ENCODE peak calls at places on chromosomes 13 and 19, in ten cellular contexts. One of them, this sample, is unnamed. For H3K36me3, the result is how much of the 10 kb centered on the place peaks cover.

GRCh38 chr19:35462476-35462953 is 14.5 kb downstream of the FFAR2 start:
- DNase-seq in body of pancreas: peak
- DNase-seq in Peyer's patch: no peak
- DNase-seq in astrocyte: no peak
- DNase-seq in brain microvascular endothelial cell: no peak
- DNase-seq in neural progenitor cell: no peak
- DNase-seq in colonic mucosa: peak
- DNase-seq in GM23338: no peak
- DNase-seq in bronchial epithelial cell: no peak
- DNase-seq in right atrium auricular region: no peak
- DNase-seq in this sample: no peak

GRCh38 chr13:64688893-64689677 is 2541.1 kb downstream of the PCDH9 start:
- DNase-seq in body of pancreas: no peak
- DNase-seq in Peyer's patch: no peak
- DNase-seq in astrocyte: peak
- DNase-seq in brain microvascular endothelial cell: peak
- DNase-seq in neural progenitor cell: no peak
- DNase-seq in colonic mucosa: no peak
- DNase-seq in GM23338: no peak
- DNase-seq in bronchial epithelial cell: peak
- DNase-seq in right atrium auricular region: no peak
- DNase-seq in this sample: peak

GRCh38 chr19:10918359-10918758 is 10.1 kb downstream of the YIPF2 start:
- DNase-seq in body of pancreas: no peak
- DNase-seq in Peyer's patch: no peak
- DNase-seq in astrocyte: no peak
- DNase-seq in brain microvascular endothelial cell: no peak
- DNase-seq in neural progenitor cell: no peak
- DNase-seq in colonic mucosa: no peak
- DNase-seq in GM23338: no peak
- DNase-seq in bronchial epithelial cell: no peak
- DNase-seq in right atrium auricular region: no peak
- DNase-seq in this sample: no peak

GRCh38 chr19:2542341-2543069 is 66.6 kb downstream of the GADD45B start:
- DNase-seq in body of pancreas: peak
- DNase-seq in Peyer's patch: peak
- DNase-seq in astrocyte: peak
- DNase-seq in brain microvascular endothelial cell: peak
- DNase-seq in neural progenitor cell: no peak
- DNase-seq in colonic mucosa: no peak
- DNase-seq in GM23338: peak
- DNase-seq in bronchial epithelial cell: no peak
- DNase-seq in right atrium auricular region: no peak
- DNase-seq in this sample: no peak

GRCh38 chr19:57903298-57904174 is 12.9 kb downstream of the ZNF417 start:
- DNase-seq in body of pancreas: no peak
- DNase-seq in Peyer's patch: peak
- DNase-seq in astrocyte: peak
- DNase-seq in brain microvascular endothelial cell: no peak
- DNase-seq in neural progenitor cell: peak
- DNase-seq in colonic mucosa: no peak
- DNase-seq in GM23338: peak
- DNase-seq in bronchial epithelial cell: peak
- DNase-seq in right atrium auricular region: no peak
- DNase-seq in this sample: no peak

GRCh38 chr13:88857256-88857655 is 1186.1 kb downstream of the SLITRK5 start:
- DNase-seq in body of pancreas: no peak
- DNase-seq in Peyer's patch: no peak
- DNase-seq in astrocyte: no peak
- DNase-seq in brain microvascular endothelial cell: no peak
- DNase-seq in neural progenitor cell: no peak
- DNase-seq in colonic mucosa: no peak
- DNase-seq in GM23338: no peak
- DNase-seq in bronchial epithelial cell: peak
- DNase-seq in right atrium auricular region: no peak
- DNase-seq in this sample: no peak

GRCh38 chr13:114015608-114016295 is 41.9 kb upstream of the C13orf46 start:
- DNase-seq in body of pancreas: peak
- DNase-seq in Peyer's patch: no peak
- DNase-seq in astrocyte: no peak
- DNase-seq in brain microvascular endothelial cell: no peak
- DNase-seq in neural progenitor cell: no peak
- DNase-seq in colonic mucosa: peak
- DNase-seq in GM23338: no peak
- DNase-seq in bronchial epithelial cell: peak
- DNase-seq in right atrium auricular region: no peak
- DNase-seq in this sample: peak

GRCh38 chr19:46739290-46739771 is 6.5 kb upstream of the FKRP start:
- DNase-seq in body of pancreas: peak
- DNase-seq in Peyer's patch: peak
- DNase-seq in astrocyte: no peak
- DNase-seq in brain microvascular endothelial cell: no peak
- DNase-seq in neural progenitor cell: no peak
- DNase-seq in colonic mucosa: no peak
- DNase-seq in GM23338: no peak
- DNase-seq in bronchial epithelial cell: no peak
- DNase-seq in right atrium auricular region: peak
- DNase-seq in this sample: no peak

GRCh38 chr13:106277483-106278154 is 257.8 kb downstream of the EFNB2 start:
- DNase-seq in body of pancreas: no peak
- DNase-seq in Peyer's patch: no peak
- DNase-seq in astrocyte: no peak
- DNase-seq in brain microvascular endothelial cell: no peak
- DNase-seq in neural progenitor cell: peak
- DNase-seq in colonic mucosa: no peak
- DNase-seq in GM23338: no peak
- DNase-seq in bronchial epithelial cell: no peak
- DNase-seq in right atrium auricular region: no peak
- DNase-seq in this sample: no peak

GRCh38 chr13:50693755-50694154 is 149.7 kb downstream of the DLEU7 start:
- DNase-seq in body of pancreas: peak
- DNase-seq in Peyer's patch: no peak
- DNase-seq in astrocyte: peak
- DNase-seq in brain microvascular endothelial cell: peak
- DNase-seq in neural progenitor cell: peak
- DNase-seq in colonic mucosa: no peak
- DNase-seq in GM23338: peak
- DNase-seq in bronchial epithelial cell: no peak
- DNase-seq in right atrium auricular region: peak
- DNase-seq in this sample: no peak

GRCh38 chr13:20672772-20673171 is 30.7 kb upstream of the IL17D start:
- DNase-seq in body of pancreas: no peak
- DNase-seq in Peyer's patch: no peak
- DNase-seq in astrocyte: peak
- DNase-seq in brain microvascular endothelial cell: no peak
- DNase-seq in neural progenitor cell: no peak
- DNase-seq in colonic mucosa: no peak
- DNase-seq in GM23338: no peak
- DNase-seq in bronchial epithelial cell: peak
- DNase-seq in right atrium auricular region: no peak
- DNase-seq in this sample: no peak

GRCh38 chr13:75995966-75996365 is 359.8 kb downstream of the LMO7 start:
- DNase-seq in body of pancreas: no peak
- DNase-seq in Peyer's patch: no peak
- DNase-seq in astrocyte: no peak
- DNase-seq in brain microvascular endothelial cell: no peak
- DNase-seq in neural progenitor cell: no peak
- DNase-seq in colonic mucosa: no peak
- DNase-seq in GM23338: no peak
- DNase-seq in bronchial epithelial cell: peak
- DNase-seq in right atrium auricular region: no peak
- DNase-seq in this sample: no peak

GRCh38 chr13:25688524-25688923 is 316.8 kb downstream of the ATP8A2 start:
- DNase-seq in body of pancreas: no peak
- DNase-seq in Peyer's patch: no peak
- DNase-seq in astrocyte: no peak
- DNase-seq in brain microvascular endothelial cell: no peak
- DNase-seq in neural progenitor cell: no peak
- DNase-seq in colonic mucosa: peak
- DNase-seq in GM23338: no peak
- DNase-seq in bronchial epithelial cell: no peak
- DNase-seq in right atrium auricular region: no peak
- DNase-seq in this sample: no peak

GRCh38 chr13:24080134-24080533 is 80.4 kb upstream of the SPATA13 start:
- DNase-seq in body of pancreas: no peak
- DNase-seq in Peyer's patch: no peak
- DNase-seq in astrocyte: no peak
- DNase-seq in brain microvascular endothelial cell: no peak
- DNase-seq in neural progenitor cell: peak
- DNase-seq in colonic mucosa: no peak
- DNase-seq in GM23338: no peak
- DNase-seq in bronchial epithelial cell: no peak
- DNase-seq in right atrium auricular region: peak
- DNase-seq in this sample: no peak

DNA sequence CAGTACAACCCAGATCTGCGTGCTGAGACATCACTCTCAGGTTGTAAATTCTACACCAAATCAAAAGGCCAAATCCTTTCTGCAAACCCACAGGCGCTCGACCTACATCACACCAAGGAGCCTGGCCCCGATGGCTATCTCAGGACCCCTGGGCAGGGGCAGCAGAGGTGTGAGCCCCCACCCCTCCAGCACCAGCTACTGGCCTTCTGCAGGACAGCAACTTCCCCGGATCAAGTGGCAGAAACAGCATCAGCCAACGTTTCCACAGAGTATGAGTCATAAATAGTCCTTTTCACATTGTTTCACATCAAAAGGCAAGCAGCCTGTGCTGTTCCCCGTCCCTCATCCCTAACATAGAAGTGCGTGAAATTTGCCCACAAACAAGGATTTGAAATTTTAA is 276.1 kb downstream of the ZNF536 start:
- DNase-seq in body of pancreas: no peak
- DNase-seq in Peyer's patch: no peak
- DNase-seq in astrocyte: no peak
- DNase-seq in brain microvascular endothelial cell: no peak
- DNase-seq in neural progenitor cell: no peak
- DNase-seq in colonic mucosa: no peak
- DNase-seq in GM23338: no peak
- DNase-seq in bronchial epithelial cell: no peak
- DNase-seq in right atrium auricular region: no peak
- DNase-seq in this sample: no peak
- TF ChIP-seq CTCF in body of pancreas: no peak
- TF ChIP-seq CTCF in Peyer's patch: no peak
- TF ChIP-seq CTCF in astrocyte: peak
- TF ChIP-seq CTCF in brain microvascular endothelial cell: peak
- TF ChIP-seq CTCF in neural progenitor cell: no peak
- TF ChIP-seq CTCF in colonic mucosa: no peak
- TF ChIP-seq CTCF in GM23338: peak
- TF ChIP-seq CTCF in bronchial epithelial cell: no peak
- TF ChIP-seq CTCF in right atrium auricular region: no peak
- TF ChIP-seq CTCF in this sample: no peak

GRCh38 chr13:78606471-78607408 is 3.4 kb upstream of the POU4F1 start:
- DNase-seq in body of pancreas: no peak
- DNase-seq in Peyer's patch: no peak
- DNase-seq in astrocyte: no peak
- DNase-seq in brain microvascular endothelial cell: no peak
- DNase-seq in neural progenitor cell: peak
- DNase-seq in colonic mucosa: no peak
- DNase-seq in GM23338: peak
- DNase-seq in bronchial epithelial cell: no peak
- DNase-seq in right atrium auricular region: no peak
- DNase-seq in this sample: no peak
- H3K4me3 ChIP-seq in body of pancreas: no peak
- H3K4me3 ChIP-seq in Peyer's patch: no peak
- H3K4me3 ChIP-seq in astrocyte: no peak
- H3K4me3 ChIP-seq in brain microvascular endothelial cell: no peak
- H3K4me3 ChIP-seq in neural progenitor cell: peak
- H3K4me3 ChIP-seq in colonic mucosa: no peak
- H3K4me3 ChIP-seq in GM23338: peak
- H3K4me3 ChIP-seq in bronchial epithelial cell: no peak
- H3K4me3 ChIP-seq in right atrium auricular region: no peak
- H3K4me3 ChIP-seq in this sample: no peak

GRCh38 chr19:6753178-6754031 is 13.8 kb downstream of the SH2D3A start:
- DNase-seq in body of pancreas: peak
- DNase-seq in Peyer's patch: peak
- DNase-seq in astrocyte: peak
- DNase-seq in brain microvascular endothelial cell: peak
- DNase-seq in neural progenitor cell: peak
- DNase-seq in colonic mucosa: peak
- DNase-seq in GM23338: peak
- DNase-seq in bronchial epithelial cell: peak
- DNase-seq in right atrium auricular region: peak
- DNase-seq in this sample: no peak

GRCh38 chr19:6752257-6753177 is 13.0 kb downstream of the TRIP10 start:
- DNase-seq in body of pancreas: no peak
- DNase-seq in Peyer's patch: peak
- DNase-seq in astrocyte: no peak
- DNase-seq in brain microvascular endothelial cell: no peak
- DNase-seq in neural progenitor cell: peak
- DNase-seq in colonic mucosa: peak
- DNase-seq in GM23338: peak
- DNase-seq in bronchial epithelial cell: no peak
- DNase-seq in right atrium auricular region: no peak
- DNase-seq in this sample: no peak

GRCh38 chr19:6751189-6751588 is 11.7 kb downstream of the TRIP10 start:
- DNase-seq in body of pancreas: no peak
- DNase-seq in Peyer's patch: no peak
- DNase-seq in astrocyte: no peak
- DNase-seq in brain microvascular endothelial cell: no peak
- DNase-seq in neural progenitor cell: no peak
- DNase-seq in colonic mucosa: no peak
- DNase-seq in GM23338: no peak
- DNase-seq in bronchial epithelial cell: no peak
- DNase-seq in right atrium auricular region: no peak
- DNase-seq in this sample: no peak

GRCh38 chr19:6754136-6754535 is 13.1 kb downstream of the SH2D3A start:
- DNase-seq in body of pancreas: no peak
- DNase-seq in Peyer's patch: no peak
- DNase-seq in astrocyte: no peak
- DNase-seq in brain microvascular endothelial cell: no peak
- DNase-seq in neural progenitor cell: no peak
- DNase-seq in colonic mucosa: no peak
- DNase-seq in GM23338: no peak
- DNase-seq in bronchial epithelial cell: no peak
- DNase-seq in right atrium auricular region: no peak
- DNase-seq in this sample: no peak

DNA sequence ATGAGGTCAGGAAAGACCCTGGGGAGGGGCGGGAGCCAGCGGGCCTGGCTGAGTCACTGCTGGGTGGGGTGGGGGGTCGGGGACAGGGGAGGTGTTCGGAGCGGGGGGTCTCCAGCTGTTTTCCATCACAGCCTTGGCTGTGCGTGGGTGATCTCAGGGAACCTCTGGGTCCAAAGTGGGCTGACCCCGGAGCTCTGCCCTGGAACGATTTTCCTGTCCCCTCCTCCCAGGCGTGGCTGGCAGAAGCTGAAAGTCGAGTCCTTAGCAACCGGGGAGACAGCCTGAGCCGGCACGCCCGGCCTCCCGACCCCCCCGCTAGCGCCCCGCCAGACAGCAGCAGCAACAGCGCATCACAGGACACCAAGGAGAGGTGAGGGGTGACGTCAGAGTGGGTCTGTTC is 10.6 kb downstream of the TRIP10 start:
- DNase-seq in body of pancreas: no peak
- DNase-seq in Peyer's patch: peak
- DNase-seq in astrocyte: no peak
- DNase-seq in brain microvascular endothelial cell: no peak
- DNase-seq in neural progenitor cell: no peak
- DNase-seq in colonic mucosa: no peak
- DNase-seq in GM23338: no peak
- DNase-seq in bronchial epithelial cell: no peak
- DNase-seq in right atrium auricular region: peak
- DNase-seq in this sample: no peak
- H3K36me3 ChIP-seq in body of pancreas: under half
- H3K36me3 ChIP-seq in Peyer's patch: under half
- H3K36me3 ChIP-seq in astrocyte: under half
- H3K36me3 ChIP-seq in brain microvascular endothelial cell: under half
- H3K36me3 ChIP-seq in neural progenitor cell: under half
- H3K36me3 ChIP-seq in colonic mucosa: under half
- H3K36me3 ChIP-seq in GM23338: under half
- H3K36me3 ChIP-seq in bronchial epithelial cell: under half
- H3K36me3 ChIP-seq in right atrium auricular region: half or more
- H3K36me3 ChIP-seq in this sample: under half

GRCh38 chr19:53004242-53004641 is 9.5 kb upstream of the ERVV-1 start:
- DNase-seq in body of pancreas: no peak
- DNase-seq in Peyer's patch: no peak
- DNase-seq in astrocyte: no peak
- DNase-seq in brain microvascular endothelial cell: no peak
- DNase-seq in neural progenitor cell: no peak
- DNase-seq in colonic mucosa: no peak
- DNase-seq in GM23338: no peak
- DNase-seq in bronchial epithelial cell: no peak
- DNase-seq in right atrium auricular region: no peak
- DNase-seq in this sample: no peak
- TF ChIP-seq CTCF in body of pancreas: no peak
- TF ChIP-seq CTCF in Peyer's patch: no peak
- TF ChIP-seq CTCF in astrocyte: no peak
- TF ChIP-seq CTCF in brain microvascular endothelial cell: no peak
- TF ChIP-seq CTCF in neural progenitor cell: no peak
- TF ChIP-seq CTCF in colonic mucosa: no peak
- TF ChIP-seq CTCF in GM23338: no peak
- TF ChIP-seq CTCF in bronchial epithelial cell: no peak
- TF ChIP-seq CTCF in right atrium auricular region: no peak
- TF ChIP-seq CTCF in this sample: no peak

This sample was measured in BJ.